ENCODE peak calls at places on chromosomes 7 and 10, in six cellular contexts. I, J, H, F, E and G are unnamed samples.

GRCh38 chr7:95276114-95276513 is 48.2 kb downstream of the PON1 start:
- DNase-seq in I (no peak), J (no peak), H (no peak), F (no peak), E (no peak), G (no peak)

GRCh38 chr7:26369519-26370385 is 78.1 kb downstream of the SNX10 start:
- DNase-seq in I (peak; percentile 70), J (peak; percentile 59), H (no peak), F (no peak), E (peak; percentile 59), G (no peak)

GRCh38 chr7:5422324-5423271 is 1.0 kb downstream of the TNRC18 start:
- DNase-seq in I (peak; percentile 66), J (peak; percentile 40), H (peak; percentile 83), F (peak; percentile 29), E (no peak), G (no peak)

GRCh38 chr10:84263716-84264115 is 18.9 kb downstream of the RGR start:
- DNase-seq in I (no peak), J (no peak), H (no peak), F (no peak), E (no peak), G (no peak)

GRCh38 chr7:155979994-155980393 is 167.7 kb upstream of the SHH start:
- DNase-seq in I (no peak), J (no peak), H (peak; percentile 33), F (no peak), E (no peak), G (no peak)

GRCh38 chr7:73770002-73770859 is at the start of gene CLDN3:
- DNase-seq in I (peak; percentile 94), J (no peak), H (peak; percentile 64), F (no peak), E (no peak), G (peak; percentile 94)

GRCh38 chr7:135197906-135198655 is 13.2 kb downstream of the WDR91 start:
- DNase-seq in I (no peak), J (no peak), H (no peak), F (no peak), E (no peak), G (no peak)

GRCh38 chr10:61620511-61620910 is 42.2 kb upstream of the CABCOCO1 start:
- DNase-seq in I (no peak), J (no peak), H (no peak), F (no peak), E (no peak), G (no peak)

GRCh38 chr10:3467052-3467906 is 294.7 kb upstream of the PITRM1 start:
- DNase-seq in I (peak; percentile 64), J (peak; percentile 98), H (peak; percentile 87), F (peak; percentile 64), E (peak; percentile 28), G (peak; percentile 83)

GRCh38 chr7:135283959-135284638 is 50.5 kb downstream of the STRA8 start:
- DNase-seq in I (no peak), J (no peak), H (no peak), F (no peak), E (no peak), G (no peak)